ENCODE peak calls at places on chromosomes 1 and 21, in eight cellular contexts. One of them, this sample, is unnamed.

GRCh38 chr21:17612023-17612564 is 607 bp downstream of the BTG3 start:
- DNase-seq in mammary epithelial cell: peak; percentile 83
- DNase-seq in tibial artery: peak; percentile 38
- DNase-seq in CD8-positive, alpha-beta T cell: peak; percentile 22
- DNase-seq in fibroblast of mammary gland: peak; percentile 45
- DNase-seq in HL-60: no peak
- DNase-seq in AG04450: no peak
- DNase-seq in hepatocyte: peak; percentile 63
- DNase-seq in this sample: peak; percentile 75

GRCh38 chr1:200979574-200980451 is 43.7 kb downstream of the KIF21B start:
- DNase-seq in mammary epithelial cell: peak; percentile 8
- DNase-seq in tibial artery: no peak
- DNase-seq in CD8-positive, alpha-beta T cell: peak; percentile 71
- DNase-seq in fibroblast of mammary gland: peak; percentile 19
- DNase-seq in HL-60: peak; percentile 72
- DNase-seq in AG04450: no peak
- DNase-seq in hepatocyte: peak; percentile 36
- DNase-seq in this sample: peak; percentile 75

GRCh38 chr1:244662604-244663003 is 9.7 kb downstream of the DESI2 start:
- DNase-seq in mammary epithelial cell: no peak
- DNase-seq in tibial artery: no peak
- DNase-seq in CD8-positive, alpha-beta T cell: no peak
- DNase-seq in fibroblast of mammary gland: no peak
- DNase-seq in HL-60: no peak
- DNase-seq in AG04450: no peak
- DNase-seq in hepatocyte: peak; percentile 51
- DNase-seq in this sample: no peak

GRCh38 chr1:172997941-172998361 is 52.8 kb downstream of the TNFSF18 start:
- DNase-seq in mammary epithelial cell: peak; percentile 24
- DNase-seq in tibial artery: no peak
- DNase-seq in CD8-positive, alpha-beta T cell: no peak
- DNase-seq in fibroblast of mammary gland: no peak
- DNase-seq in HL-60: no peak
- DNase-seq in AG04450: no peak
- DNase-seq in hepatocyte: no peak
- DNase-seq in this sample: no peak

GRCh38 chr1:209202826-209203439 is 380.6 kb upstream of the CAMK1G start:
- DNase-seq in mammary epithelial cell: peak; percentile 40
- DNase-seq in tibial artery: no peak
- DNase-seq in CD8-positive, alpha-beta T cell: no peak
- DNase-seq in fibroblast of mammary gland: peak; percentile 67
- DNase-seq in HL-60: peak; percentile 2
- DNase-seq in AG04450: peak; percentile 27
- DNase-seq in hepatocyte: peak; percentile 48
- DNase-seq in this sample: peak; percentile 92

GRCh38 chr1:98304888-98305287 is 356.6 kb upstream of the SNX7 start:
- DNase-seq in mammary epithelial cell: no peak
- DNase-seq in tibial artery: no peak
- DNase-seq in CD8-positive, alpha-beta T cell: no peak
- DNase-seq in fibroblast of mammary gland: no peak
- DNase-seq in HL-60: no peak
- DNase-seq in AG04450: no peak
- DNase-seq in hepatocyte: no peak
- DNase-seq in this sample: no peak

GRCh38 chr1:156676820-156677615 is at the start of gene NES:
- DNase-seq in mammary epithelial cell: no peak
- DNase-seq in tibial artery: peak; percentile 58
- DNase-seq in CD8-positive, alpha-beta T cell: no peak
- DNase-seq in fibroblast of mammary gland: peak; percentile 50
- DNase-seq in HL-60: no peak
- DNase-seq in AG04450: no peak
- DNase-seq in hepatocyte: peak; percentile 68
- DNase-seq in this sample: no peak

GRCh38 chr1:206770531-206771352 is at the start of gene IL19:
- DNase-seq in mammary epithelial cell: peak; percentile 21
- DNase-seq in tibial artery: peak; percentile 34
- DNase-seq in CD8-positive, alpha-beta T cell: no peak
- DNase-seq in fibroblast of mammary gland: peak; percentile 53
- DNase-seq in HL-60: peak; percentile 76
- DNase-seq in AG04450: no peak
- DNase-seq in hepatocyte: no peak
- DNase-seq in this sample: peak; percentile 28

GRCh38 chr1:25990702-25991395 is 7.0 kb downstream of the PAFAH2 start:
- DNase-seq in mammary epithelial cell: no peak
- DNase-seq in tibial artery: no peak
- DNase-seq in CD8-positive, alpha-beta T cell: peak; percentile 62
- DNase-seq in fibroblast of mammary gland: no peak
- DNase-seq in HL-60: peak; percentile 82
- DNase-seq in AG04450: no peak
- DNase-seq in hepatocyte: no peak
- DNase-seq in this sample: no peak

GRCh38 chr1:41532206-41532975 is 47.9 kb upstream of the EDN2 start:
- DNase-seq in mammary epithelial cell: no peak
- DNase-seq in tibial artery: peak; percentile 3
- DNase-seq in CD8-positive, alpha-beta T cell: no peak
- DNase-seq in fibroblast of mammary gland: no peak
- DNase-seq in HL-60: no peak
- DNase-seq in AG04450: no peak
- DNase-seq in hepatocyte: no peak
- DNase-seq in this sample: no peak

GRCh38 chr21:27094182-27094948 is 127.5 kb upstream of the ADAMTS5 start:
- DNase-seq in mammary epithelial cell: no peak
- DNase-seq in tibial artery: no peak
- DNase-seq in CD8-positive, alpha-beta T cell: no peak
- DNase-seq in fibroblast of mammary gland: peak; percentile 26
- DNase-seq in HL-60: no peak
- DNase-seq in AG04450: no peak
- DNase-seq in hepatocyte: no peak
- DNase-seq in this sample: peak; percentile 6

GRCh38 chr1:99590578-99591209 is 55.2 kb upstream of the PALMD start:
- DNase-seq in mammary epithelial cell: peak; percentile 91
- DNase-seq in tibial artery: peak; percentile 23
- DNase-seq in CD8-positive, alpha-beta T cell: no peak
- DNase-seq in fibroblast of mammary gland: peak; percentile 94
- DNase-seq in HL-60: no peak
- DNase-seq in AG04450: peak; percentile 38
- DNase-seq in hepatocyte: no peak
- DNase-seq in this sample: peak; percentile 60

GRCh38 chr1:216221260-216221700 is 202.0 kb downstream of the USH2A start:
- DNase-seq in mammary epithelial cell: peak; percentile 67
- DNase-seq in tibial artery: peak; percentile 24
- DNase-seq in CD8-positive, alpha-beta T cell: no peak
- DNase-seq in fibroblast of mammary gland: peak; percentile 74
- DNase-seq in HL-60: peak; percentile 36
- DNase-seq in AG04450: peak; percentile 57
- DNase-seq in hepatocyte: peak; percentile 86
- DNase-seq in this sample: peak; percentile 90

GRCh38 chr1:110309139-110309538 is 30.0 kb upstream of the RBM15 start:
- DNase-seq in mammary epithelial cell: peak; percentile 58
- DNase-seq in tibial artery: no peak
- DNase-seq in CD8-positive, alpha-beta T cell: no peak
- DNase-seq in fibroblast of mammary gland: peak; percentile 55
- DNase-seq in HL-60: no peak
- DNase-seq in AG04450: no peak
- DNase-seq in hepatocyte: no peak
- DNase-seq in this sample: no peak

GRCh38 chr1:53543130-53543770 is 84.1 kb downstream of the DMRTB1 start:
- DNase-seq in mammary epithelial cell: no peak
- DNase-seq in tibial artery: no peak
- DNase-seq in CD8-positive, alpha-beta T cell: no peak
- DNase-seq in fibroblast of mammary gland: no peak
- DNase-seq in HL-60: no peak
- DNase-seq in AG04450: no peak
- DNase-seq in hepatocyte: no peak
- DNase-seq in this sample: no peak

GRCh38 chr1:169491845-169492281 is 6.1 kb upstream of the SLC19A2 start:
- DNase-seq in mammary epithelial cell: peak; percentile 23
- DNase-seq in tibial artery: no peak
- DNase-seq in CD8-positive, alpha-beta T cell: no peak
- DNase-seq in fibroblast of mammary gland: peak; percentile 35
- DNase-seq in HL-60: no peak
- DNase-seq in AG04450: no peak
- DNase-seq in hepatocyte: no peak
- DNase-seq in this sample: no peak

GRCh38 chr1:22171951-22172715 is 29.2 kb upstream of the WNT4 start:
- DNase-seq in mammary epithelial cell: peak; percentile 60
- DNase-seq in tibial artery: no peak
- DNase-seq in CD8-positive, alpha-beta T cell: no peak
- DNase-seq in fibroblast of mammary gland: no peak
- DNase-seq in HL-60: no peak
- DNase-seq in AG04450: no peak
- DNase-seq in hepatocyte: no peak
- DNase-seq in this sample: peak; percentile 45

GRCh38 chr1:117971777-117972176 is 42.2 kb downstream of the WDR3 start:
- DNase-seq in mammary epithelial cell: no peak
- DNase-seq in tibial artery: no peak
- DNase-seq in CD8-positive, alpha-beta T cell: no peak
- DNase-seq in fibroblast of mammary gland: no peak
- DNase-seq in HL-60: no peak
- DNase-seq in AG04450: no peak
- DNase-seq in hepatocyte: no peak
- DNase-seq in this sample: no peak

GRCh38 chr1:81834921-81835698 is 34.4 kb downstream of the ADGRL2 start:
- DNase-seq in mammary epithelial cell: peak; percentile 46
- DNase-seq in tibial artery: no peak
- DNase-seq in CD8-positive, alpha-beta T cell: no peak
- DNase-seq in fibroblast of mammary gland: peak; percentile 59
- DNase-seq in HL-60: no peak
- DNase-seq in AG04450: peak; percentile 2
- DNase-seq in hepatocyte: no peak
- DNase-seq in this sample: no peak

DNA sequence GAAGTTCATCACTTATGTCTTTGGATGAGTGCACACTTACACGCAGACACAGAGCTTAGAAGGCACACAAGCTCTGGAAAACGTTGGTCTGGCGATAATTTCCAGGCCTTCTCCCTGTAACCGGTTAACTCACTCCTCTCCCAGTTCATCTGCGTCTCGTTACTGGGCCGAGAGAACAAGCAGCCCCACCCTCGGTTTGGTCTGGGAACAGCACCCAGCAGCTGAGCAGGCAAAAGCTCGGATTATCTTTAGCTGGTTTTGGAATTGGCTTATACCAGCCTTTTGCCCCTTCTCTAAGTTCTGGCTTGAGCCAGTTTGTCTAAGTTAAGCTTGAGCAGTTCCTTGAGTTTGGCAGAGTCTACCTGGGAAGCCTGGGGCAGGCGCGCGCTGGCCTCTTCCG is 27.3 kb upstream of the COL6A1 start:
- DNase-seq in mammary epithelial cell: no peak
- DNase-seq in tibial artery: no peak
- DNase-seq in CD8-positive, alpha-beta T cell: no peak
- DNase-seq in fibroblast of mammary gland: peak; percentile 81
- DNase-seq in HL-60: no peak
- DNase-seq in AG04450: no peak
- DNase-seq in hepatocyte: peak; percentile 48
- DNase-seq in this sample: no peak
- TF ChIP-seq CTCF in mammary epithelial cell: no peak
- TF ChIP-seq CTCF in tibial artery: peak; percentile 35
- TF ChIP-seq CTCF in CD8-positive, alpha-beta T cell: no peak
- TF ChIP-seq CTCF in fibroblast of mammary gland: peak; percentile 53
- TF ChIP-seq CTCF in HL-60: no peak
- TF ChIP-seq CTCF in AG04450: peak; percentile 39
- TF ChIP-seq CTCF in hepatocyte: peak; percentile 20
- TF ChIP-seq CTCF in this sample: no peak

GRCh38 chr1:1324524-1325287 is at the start of the genes CPTP and INTS11:
- DNase-seq in mammary epithelial cell: peak; percentile 86
- DNase-seq in tibial artery: peak; percentile 87
- DNase-seq in CD8-positive, alpha-beta T cell: peak; percentile 96
- DNase-seq in fibroblast of mammary gland: peak; percentile 84
- DNase-seq in HL-60: peak; percentile 94
- DNase-seq in AG04450: peak; percentile 73
- DNase-seq in hepatocyte: peak; percentile 98
- DNase-seq in this sample: peak; percentile 90
- TF ChIP-seq CTCF in mammary epithelial cell: no peak
- TF ChIP-seq CTCF in tibial artery: no peak
- TF ChIP-seq CTCF in CD8-positive, alpha-beta T cell: no peak
- TF ChIP-seq CTCF in fibroblast of mammary gland: no peak
- TF ChIP-seq CTCF in HL-60: no peak
- TF ChIP-seq CTCF in AG04450: no peak
- TF ChIP-seq CTCF in hepatocyte: no peak
- TF ChIP-seq CTCF in this sample: no peak

DNA sequence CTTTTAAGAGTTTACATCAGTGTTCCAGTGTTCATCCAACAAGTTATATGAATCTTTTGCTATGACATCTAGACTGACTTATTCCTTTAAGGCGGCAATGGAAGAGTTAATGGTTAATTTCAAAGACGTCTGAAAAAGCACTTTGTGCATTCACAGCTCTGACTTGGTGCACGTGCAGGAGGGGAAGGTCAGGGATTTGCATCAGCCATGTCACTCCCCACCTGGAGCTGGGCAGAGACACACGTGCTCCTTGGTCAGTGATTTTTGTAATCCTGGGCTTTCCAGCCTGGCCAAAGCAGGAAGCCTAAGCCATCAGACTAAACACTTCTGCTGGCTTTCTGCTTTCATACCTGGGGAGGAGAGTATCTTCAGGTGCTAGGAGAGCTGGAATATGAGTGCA is 96.3 kb downstream of the ST3GAL3 start:
- DNase-seq in mammary epithelial cell: peak; percentile 14
- DNase-seq in tibial artery: no peak
- DNase-seq in CD8-positive, alpha-beta T cell: no peak
- DNase-seq in fibroblast of mammary gland: no peak
- DNase-seq in HL-60: no peak
- DNase-seq in AG04450: no peak
- DNase-seq in hepatocyte: no peak
- DNase-seq in this sample: no peak
- TF ChIP-seq CTCF in mammary epithelial cell: no peak
- TF ChIP-seq CTCF in tibial artery: no peak
- TF ChIP-seq CTCF in CD8-positive, alpha-beta T cell: no peak
- TF ChIP-seq CTCF in fibroblast of mammary gland: no peak
- TF ChIP-seq CTCF in HL-60: no peak
- TF ChIP-seq CTCF in AG04450: no peak
- TF ChIP-seq CTCF in hepatocyte: no peak
- TF ChIP-seq CTCF in this sample: no peak

GRCh38 chr1:113792471-113792870 is 19.8 kb downstream of the RSBN1 start:
- DNase-seq in mammary epithelial cell: no peak
- DNase-seq in tibial artery: no peak
- DNase-seq in CD8-positive, alpha-beta T cell: no peak
- DNase-seq in fibroblast of mammary gland: no peak
- DNase-seq in HL-60: no peak
- DNase-seq in AG04450: no peak
- DNase-seq in hepatocyte: no peak
- DNase-seq in this sample: no peak

GRCh38 chr1:113793878-113794834 is 18.1 kb downstream of the RSBN1 start:
- DNase-seq in mammary epithelial cell: no peak
- DNase-seq in tibial artery: no peak
- DNase-seq in CD8-positive, alpha-beta T cell: no peak
- DNase-seq in fibroblast of mammary gland: no peak
- DNase-seq in HL-60: no peak
- DNase-seq in AG04450: no peak
- DNase-seq in hepatocyte: peak; percentile 49
- DNase-seq in this sample: no peak

GRCh38 chr1:113797472-113797871 is 14.8 kb downstream of the RSBN1 start:
- DNase-seq in mammary epithelial cell: no peak
- DNase-seq in tibial artery: no peak
- DNase-seq in CD8-positive, alpha-beta T cell: no peak
- DNase-seq in fibroblast of mammary gland: no peak
- DNase-seq in HL-60: no peak
- DNase-seq in AG04450: no peak
- DNase-seq in hepatocyte: no peak
- DNase-seq in this sample: no peak

GRCh38 chr1:113788802-113789201 is 23.5 kb downstream of the RSBN1 start:
- DNase-seq in mammary epithelial cell: no peak
- DNase-seq in tibial artery: no peak
- DNase-seq in CD8-positive, alpha-beta T cell: no peak
- DNase-seq in fibroblast of mammary gland: no peak
- DNase-seq in HL-60: no peak
- DNase-seq in AG04450: no peak
- DNase-seq in hepatocyte: no peak
- DNase-seq in this sample: no peak

GRCh38 chr1:113792986-113793385 is 19.3 kb downstream of the RSBN1 start:
- DNase-seq in mammary epithelial cell: peak; percentile 5
- DNase-seq in tibial artery: no peak
- DNase-seq in CD8-positive, alpha-beta T cell: no peak
- DNase-seq in fibroblast of mammary gland: peak; percentile 75
- DNase-seq in HL-60: no peak
- DNase-seq in AG04450: no peak
- DNase-seq in hepatocyte: no peak
- DNase-seq in this sample: no peak
- TF ChIP-seq CTCF in mammary epithelial cell: no peak
- TF ChIP-seq CTCF in tibial artery: no peak
- TF ChIP-seq CTCF in CD8-positive, alpha-beta T cell: no peak
- TF ChIP-seq CTCF in fibroblast of mammary gland: no peak
- TF ChIP-seq CTCF in HL-60: no peak
- TF ChIP-seq CTCF in AG04450: no peak
- TF ChIP-seq CTCF in hepatocyte: no peak
- TF ChIP-seq CTCF in this sample: no peak

This sample was measured in MCF 10A.